ENCODE peak calls at places on chromosome 11, in five cellular contexts. M, T, E, F and H are unnamed samples.

GRCh38 chr11:73359341-73359740 is 16.9 kb upstream of the RELT start:
- DNase-seq in F (peak; percentile 77), T (no peak), M (no peak), E (no peak), H (no peak)

GRCh38 chr11:62516736-62517371 is 29.8 kb downstream of the AHNAK start:
- DNase-seq in F (peak; percentile 2), E (no peak), T (no peak), M (no peak), H (no peak)

GRCh38 chr11:1749787-1750351 is 526 bp downstream of the IFITM10 start:
- DNase-seq in M (no peak), E (no peak), F (no peak), T (no peak), H (no peak)

GRCh38 chr11:124841186-124841585 is 24.0 kb upstream of the ROBO3 start:
- DNase-seq in M (no peak), E (no peak), T (no peak), F (no peak), H (no peak)

GRCh38 chr11:61733120-61733978 is 19.1 kb upstream of the MYRF start:
- DNase-seq in T (peak; percentile 90), M (peak; percentile 80), F (peak; percentile 94), E (peak; percentile 86), H (peak; percentile 99)

GRCh38 chr11:123362941-123363340 is 67.1 kb upstream of the GRAMD1B start:
- DNase-seq in E (no peak), F (no peak), M (no peak), T (no peak), H (no peak)

GRCh38 chr11:112412383-112412782 is 151.7 kb upstream of the PLET1 start:
- DNase-seq in M (no peak), E (no peak), T (no peak), F (no peak), H (no peak)

GRCh38 chr11:117179048-117179999 is 781 bp downstream of the SIDT2 start:
- DNase-seq in E (no peak), M (no peak), T (peak; percentile 68), F (peak; percentile 69), H (no peak)

GRCh38 chr11:47466701-47467250 is 17.8 kb upstream of the RAPSN start:
- DNase-seq in E (peak; percentile 84), T (peak; percentile 77), M (peak; percentile 74), F (peak; percentile 64), H (peak; percentile 53)

GRCh38 chr11:48170176-48170839 is 46.3 kb upstream of the OR4B1 start:
- DNase-seq in T (no peak), F (no peak), M (no peak), E (no peak), H (no peak)

GRCh38 chr11:86115542-86116385 is 46.9 kb upstream of the PICALM start:
- DNase-seq in E (no peak), F (no peak), M (no peak), T (no peak), H (no peak)

GRCh38 chr11:14112721-14113120 is 150.2 kb downstream of the SPON1 start:
- DNase-seq in E (no peak), F (no peak), T (no peak), M (no peak), H (no peak)

GRCh38 chr11:85685820-85686459 is at the start of gene CCDC89:
- DNase-seq in F (peak; percentile 86), T (peak; percentile 41), E (peak; percentile 79), M (peak; percentile 64), H (peak; percentile 59)

GRCh38 chr11:20112291-20113146 is 47.8 kb downstream of the DBX1 start:
- DNase-seq in M (peak; percentile 56), E (peak; percentile 40), F (peak; percentile 83), T (peak; percentile 83), H (peak; percentile 58)